ENCODE peak calls at places on chromosomes 13 and 19, in nine cellular contexts. W, Y, H, E, F, G, V, I and K are unnamed samples. For H3K27me3, the result is how much of the 10 kb centered on the place peaks cover.

GRCh38 chr13:44662515-44662914 is 86.4 kb upstream of the TSC22D1 start:
- DNase-seq in W (no peak), Y (no peak), H (no peak), E (no peak), F (no peak), G (no peak), V (no peak), I (no peak), K (no peak)

GRCh38 chr19:46413262-46414031 is at the start of gene CCDC8:
- DNase-seq in W (peak), Y (no peak), H (no peak), E (peak), F (no peak), G (no peak), V (peak), I (no peak), K (no peak)

GRCh38 chr13:97946951-97947588 is 6.4 kb upstream of the IPO5 start:
- DNase-seq in W (no peak), Y (no peak), H (peak), E (no peak), F (no peak), G (no peak), V (no peak), I (no peak), K (no peak)

GRCh38 chr19:47284324-47284899 is 9.7 kb downstream of the INAFM1 start:
- DNase-seq in W (no peak), Y (peak), H (no peak), E (no peak), F (no peak), G (peak), V (no peak), I (peak), K (peak)

GRCh38 chr19:8610041-8610927 is at the start of gene ADAMTS10:
- DNase-seq in W (peak), Y (peak), H (no peak), E (peak), F (no peak), G (peak), V (peak), I (peak), K (peak)

GRCh38 chr19:45113628-45114027 is 20.6 kb downstream of the PPP1R37 start:
- DNase-seq in W (no peak), Y (no peak), H (no peak), E (no peak), F (peak), G (no peak), V (no peak), I (peak), K (no peak)

GRCh38 chr13:91576590-91576989 is 178.2 kb downstream of the GPC5 start:
- DNase-seq in W (no peak), Y (no peak), H (no peak), E (no peak), F (no peak), G (no peak), V (no peak), I (no peak), K (no peak)

GRCh38 chr13:105928048-105928447 is 607.4 kb downstream of the EFNB2 start:
- DNase-seq in W (no peak), Y (no peak), H (no peak), E (no peak), F (no peak), G (no peak), V (no peak), I (no peak), K (no peak)

GRCh38 chr19:45955905-45956608 is 17.6 kb downstream of the NOVA2 start:
- DNase-seq in W (no peak), Y (no peak), H (no peak), E (peak), F (no peak), G (no peak), V (peak), I (no peak), K (no peak)

GRCh38 chr13:114016321-114017027 is 42.6 kb upstream of the C13orf46 start:
- DNase-seq in W (no peak), Y (no peak), H (no peak), E (peak), F (no peak), G (no peak), V (no peak), I (no peak), K (no peak)

GRCh38 chr19:17394891-17395415 is 957 bp upstream of the CCDC194 start:
- DNase-seq in W (no peak), Y (peak), H (peak), E (peak), F (peak), G (no peak), V (peak), I (peak), K (no peak)

GRCh38 chr13:113029487-113030258 is 60.7 kb downstream of the MCF2L start:
- DNase-seq in W (no peak), Y (peak), H (no peak), E (no peak), F (peak), G (peak), V (peak), I (peak), K (no peak)

GRCh38 chr19:30324982-30325381 is 47.2 kb upstream of the ZNF536 start:
- DNase-seq in W (no peak), Y (no peak), H (no peak), E (no peak), F (peak), G (no peak), V (no peak), I (no peak), K (no peak)

GRCh38 chr13:99336750-99337149 is 29.6 kb upstream of the GPR183 start:
- DNase-seq in W (no peak), Y (no peak), H (no peak), E (no peak), F (no peak), G (no peak), V (no peak), I (no peak), K (no peak)

GRCh38 chr19:29029271-29029670 is 183.7 kb downstream of the UQCRFS1 start:
- DNase-seq in W (no peak), Y (no peak), H (no peak), E (no peak), F (no peak), G (no peak), V (no peak), I (no peak), K (no peak)

GRCh38 chr13:98798849-98799645 is 46.6 kb upstream of the SLC15A1 start:
- DNase-seq in W (no peak), Y (no peak), H (no peak), E (no peak), F (no peak), G (no peak), V (no peak), I (no peak), K (no peak)

GRCh38 chr13:59494560-59494970 is 669.2 kb downstream of the DIAPH3 start:
- DNase-seq in W (no peak), Y (no peak), H (no peak), E (no peak), F (no peak), G (no peak), V (no peak), I (no peak), K (no peak)

GRCh38 chr19:47188507-47189033 is 42.4 kb downstream of the BBC3 start:
- DNase-seq in W (no peak), Y (no peak), H (no peak), E (no peak), F (no peak), G (no peak), V (no peak), I (no peak), K (no peak)

GRCh38 chr13:99386911-99387788 is 80.0 kb upstream of the GPR183 start:
- DNase-seq in W (no peak), Y (peak), H (no peak), E (peak), F (peak), G (peak), V (peak), I (peak), K (peak)

GRCh38 chr13:60267498-60268202 is 103.9 kb upstream of the DIAPH3 start:
- DNase-seq in W (peak), Y (peak), H (no peak), E (no peak), F (no peak), G (peak), V (no peak), I (peak), K (no peak)

GRCh38 chr19:7795555-7796161 is 32.6 kb downstream of the CLEC4M start:
- DNase-seq in W (no peak), Y (no peak), H (no peak), E (no peak), F (no peak), G (no peak), V (no peak), I (no peak), K (no peak)

GRCh38 chr19:16566161-16566560 is 6.1 kb downstream of the SLC35E1 start:
- DNase-seq in W (no peak), Y (peak), H (no peak), E (no peak), F (peak), G (peak), V (no peak), I (peak), K (peak)

GRCh38 chr19:11551603-11552235 is 7.3 kb downstream of the ELOF1 start:
- DNase-seq in W (no peak), Y (no peak), H (no peak), E (peak), F (no peak), G (no peak), V (no peak), I (no peak), K (no peak)

GRCh38 chr19:17048885-17049453 is 22.4 kb upstream of the CPAMD8 start:
- DNase-seq in W (no peak), Y (no peak), H (no peak), E (no peak), F (no peak), G (no peak), V (no peak), I (no peak), K (no peak)

GRCh38 chr19:7857727-7858701 is 16.2 kb downstream of the PRR36 start:
- DNase-seq in W (no peak), Y (no peak), H (no peak), E (no peak), F (no peak), G (no peak), V (no peak), I (no peak), K (no peak)

GRCh38 chr19:18412610-18413239 is 6.5 kb upstream of the SSBP4 start:
- DNase-seq in W (peak), Y (no peak), H (no peak), E (no peak), F (no peak), G (no peak), V (no peak), I (no peak), K (no peak)

GRCh38 chr19:18416778-18417249 is 2.4 kb upstream of the SSBP4 start:
- DNase-seq in W (peak), Y (peak), H (no peak), E (peak), F (peak), G (peak), V (peak), I (peak), K (peak)

GRCh38 chr19:18417250-18418033 is 1.8 kb upstream of the SSBP4 start:
- DNase-seq in W (peak), Y (no peak), H (no peak), E (peak), F (no peak), G (no peak), V (peak), I (peak), K (no peak)

GRCh38 chr19:18414504-18415176 is 4.6 kb upstream of the SSBP4 start:
- DNase-seq in W (peak), Y (no peak), H (no peak), E (no peak), F (no peak), G (no peak), V (no peak), I (peak), K (no peak)

DNA sequence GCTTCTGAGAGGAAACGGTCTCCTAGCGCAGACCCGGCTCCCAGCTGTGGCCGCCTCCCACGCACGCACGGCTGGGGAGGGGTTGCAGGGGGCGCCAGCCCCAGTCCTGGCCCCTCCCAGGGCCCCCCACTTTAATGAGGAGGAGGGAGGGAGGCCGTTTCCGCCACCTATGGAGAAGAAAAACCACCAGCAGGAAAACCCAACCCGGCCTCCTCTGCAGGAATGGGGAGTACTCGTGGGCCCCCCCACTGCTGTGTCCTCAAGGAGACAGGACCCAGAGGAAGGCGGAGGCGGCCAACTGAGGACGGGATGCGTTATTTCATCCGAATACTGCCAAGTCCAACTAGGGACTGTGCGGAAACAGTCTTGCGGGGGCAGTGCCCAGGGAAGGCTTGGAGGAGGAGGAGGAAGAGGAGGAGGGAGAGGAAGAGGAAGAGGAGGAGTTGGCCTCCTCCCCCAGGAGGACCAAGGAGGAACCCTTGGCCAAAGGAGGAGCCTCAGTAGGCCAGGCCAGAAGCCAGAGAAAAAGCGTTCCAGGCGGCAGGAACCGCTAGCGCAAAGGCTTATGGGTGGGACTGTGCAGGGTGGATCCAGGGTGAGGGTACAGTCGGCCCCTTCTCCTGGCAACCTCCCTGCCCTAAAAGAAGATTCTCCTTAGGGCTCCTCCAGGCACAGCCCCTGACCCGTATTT is 3.9 kb upstream of the SSBP4 start:
- DNase-seq in W (peak), Y (no peak), H (no peak), E (peak), F (no peak), G (no peak), V (peak), I (peak), K (no peak)
- H3K4me3 ChIP-seq in W (no peak), Y (no peak), H (no peak), E (peak), F (no peak), G (no peak), V (peak), I (peak), K (no peak)

GRCh38 chr13:77697208-77698103 is at the start of gene SLAIN1:
- DNase-seq in W (peak), Y (peak), H (no peak), E (peak), F (peak), G (peak), V (peak), I (peak), K (peak)

GRCh38 chr13:77693449-77693940 is 4.0 kb upstream of the SLAIN1 start:
- DNase-seq in W (no peak), Y (no peak), H (no peak), E (no peak), F (no peak), G (no peak), V (no peak), I (no peak), K (no peak)

GRCh38 chr13:77698211-77699058 is 948 bp downstream of the SLAIN1 start:
- DNase-seq in W (peak), Y (peak), H (no peak), E (peak), F (peak), G (peak), V (peak), I (peak), K (peak)

GRCh38 chr13:77696863-77697207 is 652 bp upstream of the SLAIN1 start:
- DNase-seq in W (no peak), Y (no peak), H (no peak), E (no peak), F (no peak), G (no peak), V (no peak), I (no peak), K (no peak)

DNA sequence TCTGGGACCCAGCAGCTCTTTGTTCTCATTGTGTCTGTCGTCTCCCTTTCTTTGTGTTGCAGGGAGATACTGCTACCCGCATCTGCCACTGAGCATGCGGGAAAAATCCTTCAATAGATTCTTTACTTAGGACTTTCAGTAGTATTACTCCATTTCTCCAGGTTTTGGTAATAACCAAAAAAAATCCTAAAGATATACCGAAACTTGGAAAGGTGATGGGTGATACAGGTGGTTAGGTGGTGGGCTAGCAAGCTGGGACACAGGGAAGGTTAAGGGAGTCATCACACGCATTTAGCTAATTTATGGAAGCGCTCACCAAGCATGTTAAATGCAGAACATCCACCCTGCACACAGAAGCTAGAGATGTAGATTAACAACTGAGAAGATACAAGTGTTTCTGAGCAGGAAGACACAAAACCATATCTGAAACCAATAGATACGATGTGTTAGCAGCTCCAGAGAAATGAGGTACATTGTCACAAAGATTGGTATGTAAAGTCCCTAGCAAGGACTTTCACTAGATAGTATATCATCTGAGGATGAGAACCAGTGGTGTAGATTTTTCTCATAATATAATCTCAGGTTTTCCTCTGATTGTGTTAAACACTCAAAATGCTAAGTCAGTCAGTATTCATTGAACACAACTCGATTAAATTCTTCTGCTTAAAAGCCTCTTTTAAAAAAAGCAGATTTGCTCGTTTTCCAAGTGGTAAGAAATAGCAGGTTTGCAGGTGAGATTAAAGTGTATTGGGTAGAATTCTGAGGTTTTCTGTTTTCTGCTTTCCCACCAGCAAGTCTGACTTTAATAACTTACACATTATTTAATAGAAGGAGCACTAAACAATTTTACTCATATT is 1.3 kb upstream of the SLAIN1 start:
- DNase-seq in W (no peak), Y (peak), H (no peak), E (no peak), F (no peak), G (peak), V (no peak), I (no peak), K (peak)
- H3K27me3 ChIP-seq in W (under half), Y (under half), H (under half), E (under half), F (under half), G (under half), V (under half), I (under half), K (under half)

GRCh38 chr13:71864094-71864980 is 2.7 kb downstream of the DACH1 start:
- DNase-seq in W (peak), Y (no peak), H (no peak), E (peak), F (no peak), G (no peak), V (peak), I (peak), K (no peak)
- H3K4me3 ChIP-seq in W (peak), Y (no peak), H (no peak), E (peak), F (peak), G (no peak), V (peak), I (peak), K (peak)

GRCh38 chr19:32818536-32818935 is 51.0 kb downstream of the SLC7A9 start:
- DNase-seq in W (no peak), Y (no peak), H (no peak), E (no peak), F (no peak), G (no peak), V (no peak), I (no peak), K (no peak)

GRCh38 chr19:32817913-32818476 is 51.6 kb downstream of the SLC7A9 start:
- DNase-seq in W (no peak), Y (no peak), H (no peak), E (no peak), F (no peak), G (no peak), V (no peak), I (no peak), K (no peak)

GRCh38 chr19:32816555-32817099 is 52.9 kb downstream of the SLC7A9 start:
- DNase-seq in W (no peak), Y (no peak), H (no peak), E (no peak), F (no peak), G (no peak), V (no peak), I (no peak), K (no peak)

GRCh38 chr19:32819415-32820400 is 49.9 kb downstream of the SLC7A9 start:
- DNase-seq in W (no peak), Y (no peak), H (no peak), E (no peak), F (no peak), G (no peak), V (no peak), I (no peak), K (no peak)

DNA sequence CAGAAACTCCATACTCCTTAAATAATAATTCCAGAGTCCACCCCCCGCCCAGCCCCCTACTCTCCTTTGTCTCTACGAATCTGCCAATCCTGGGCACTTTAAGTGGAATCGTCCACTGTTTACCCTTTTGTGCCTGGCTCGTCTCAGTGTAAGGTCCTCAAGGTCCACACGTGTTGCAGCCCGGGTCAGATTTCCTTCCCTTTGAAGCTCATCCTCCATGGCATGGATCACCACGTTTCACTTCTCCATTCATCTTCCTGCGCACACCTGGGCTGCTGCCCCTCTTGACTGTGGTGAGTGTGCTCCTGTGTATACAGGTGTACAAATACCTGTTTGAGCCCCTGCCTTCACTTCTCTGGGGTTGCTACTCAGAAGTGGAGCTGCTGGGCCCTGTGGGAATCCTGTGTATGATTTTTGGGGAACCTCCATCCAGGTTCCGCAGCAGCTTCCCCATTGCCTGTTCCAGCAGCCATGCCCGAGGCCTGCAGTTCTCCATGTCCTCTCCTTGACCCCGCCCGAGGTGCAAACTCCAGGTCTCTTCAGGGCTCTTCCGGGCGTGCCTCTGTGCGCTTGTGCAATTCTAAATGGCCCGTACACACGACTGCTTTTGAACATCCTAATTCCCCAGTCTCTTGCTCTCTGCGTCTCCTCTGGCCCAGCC is 52.2 kb downstream of the SLC7A9 start:
- DNase-seq in W (no peak), Y (no peak), H (no peak), E (no peak), F (no peak), G (no peak), V (no peak), I (peak), K (no peak)
- H3K27me3 ChIP-seq in W (under half), Y (under half), H (under half), E (under half), F (under half), G (under half), V (under half), I (under half), K (under half)

GRCh38 chr19:4732680-4733114 is 9.1 kb upstream of the DPP9 start:
- DNase-seq in W (no peak), Y (peak), H (no peak), E (no peak), F (peak), G (peak), V (no peak), I (peak), K (peak)
- H3K4me3 ChIP-seq in W (no peak), Y (no peak), H (no peak), E (no peak), F (no peak), G (peak), V (no peak), I (no peak), K (no peak)

DNA sequence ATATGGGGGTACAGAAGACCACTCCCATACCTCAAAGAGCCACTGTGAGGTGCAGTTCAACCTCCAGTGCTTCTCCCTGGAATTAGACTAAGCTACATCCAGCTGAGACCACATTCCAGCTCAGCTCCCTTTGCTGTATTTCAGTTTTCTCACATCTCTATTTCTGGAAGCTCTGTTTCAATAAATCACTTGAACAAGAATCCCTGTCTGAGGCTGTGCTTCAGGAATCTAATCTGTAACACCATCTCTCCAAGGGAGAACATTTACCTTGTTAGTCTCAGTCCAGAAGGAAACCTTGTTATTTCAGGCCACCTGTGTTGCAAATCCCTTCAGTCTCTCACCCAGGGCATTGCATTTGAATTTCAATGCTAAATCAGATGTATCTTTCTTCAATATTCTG is 6.9 kb upstream of the LEUTX start:
- DNase-seq in W (no peak), Y (no peak), H (no peak), E (no peak), F (no peak), G (no peak), V (no peak), I (no peak), K (no peak)
- H3K27me3 ChIP-seq in W (under half), Y (under half), H (under half), E (under half), F (under half), G (under half), V (under half), I (under half), K (under half)